ENCODE peak calls at places on chromosomes 12 and 14, in six cellular contexts. W is stimulated activated CD4-positive, alpha-beta T cell treated with anti-CD3 and anti-CD28 coated beads, Interleukin-1b, Interleukin-23, amount 100 ng/mL, for 24 hours; S is retinal pigment epithelial cell; K is amygdala; O is NCI-H1694 treated with DMSO at 0.1 percent for 48 hours; J is T-helper 2 cell. R is an unnamed sample.

GRCh38 chr12:52436000-52436827 is 2.0 kb upstream of the KRT75 start:
- DNase-seq in W (no peak), S (no peak), J (no peak), O (no peak), K (no peak), R (no peak)

GRCh38 chr12:19712041-19712440 is 272.7 kb downstream of the AEBP2 start:
- DNase-seq in W (no peak), O (no peak), J (no peak), K (no peak), S (no peak), R (peak; percentile 56)

GRCh38 chr12:102879144-102879763 is 37.8 kb downstream of the PAH start:
- DNase-seq in O (peak; percentile 93), K (no peak), J (no peak), S (peak; percentile 62), W (no peak), R (peak; percentile 51)

GRCh38 chr12:101759396-101760047 is 20.3 kb upstream of the SYCP3 start:
- DNase-seq in K (no peak), S (peak; percentile 11), O (peak; percentile 22), W (no peak), J (no peak), R (peak; percentile 63)

GRCh38 chr14:99257673-99258221 is 14.2 kb downstream of the BCL11B start:
- DNase-seq in J (no peak), W (no peak), K (no peak), O (no peak), S (no peak), R (no peak)

GRCh38 chr14:105860615-105861580 is 334.5 kb downstream of the TMEM121 start:
- DNase-seq in K (no peak), J (peak; percentile 0), O (no peak), W (no peak), S (no peak), R (no peak)

GRCh38 chr14:49464885-49465284 is 121.3 kb downstream of the RPS29 start:
- DNase-seq in K (no peak), J (no peak), S (no peak), W (no peak), O (no peak), R (no peak)

GRCh38 chr14:20489093-20489994 is 16.0 kb upstream of the RNASE10 start:
- DNase-seq in K (no peak), S (no peak), W (no peak), O (no peak), J (no peak), R (peak; percentile 45)

GRCh38 chr14:106802413-106803364 is 1276.3 kb downstream of the TMEM121 start:
- DNase-seq in J (no peak), O (no peak), S (no peak), K (no peak), W (no peak), R (no peak)

GRCh38 chr12:114812858-114813761 is 129.1 kb upstream of the TBX3 start:
- DNase-seq in W (no peak), S (no peak), K (no peak), J (no peak), O (no peak), R (no peak)

GRCh38 chr12:14326699-14327098 is 38.8 kb upstream of the ATF7IP start:
- DNase-seq in J (no peak), O (no peak), K (no peak), W (no peak), S (no peak), R (peak; percentile 31)

GRCh38 chr14:60845523-60845922 is 111.0 kb downstream of the MNAT1 start:
- DNase-seq in W (no peak), O (no peak), S (no peak), J (no peak), K (no peak), R (no peak)

GRCh38 chr12:21849878-21850277 is 75.4 kb upstream of the KCNJ8 start:
- DNase-seq in O (no peak), K (no peak), W (no peak), J (no peak), S (no peak), R (no peak)

GRCh38 chr14:62592877-62593276 is 452.4 kb downstream of the KCNH5 start:
- DNase-seq in O (no peak), S (no peak), W (no peak), K (no peak), J (no peak), R (no peak)

GRCh38 chr12:122523280-122523679 is 3.5 kb downstream of the RSRC2 start:
- DNase-seq in O (no peak), K (no peak), W (no peak), J (no peak), S (no peak), R (no peak)

GRCh38 chr14:75204106-75204505 is 27.7 kb upstream of the TMED10 start:
- DNase-seq in J (no peak), W (no peak), S (no peak), K (no peak), O (no peak), R (peak; percentile 20)

GRCh38 chr14:31059152-31059924 is 33.2 kb upstream of the STRN3 start:
- DNase-seq in J (no peak), W (no peak), K (no peak), S (peak; percentile 20), O (no peak), R (peak; percentile 67)

GRCh38 chr12:52976574-52977071 is 27.7 kb downstream of the KRT18 start:
- DNase-seq in S (peak; percentile 62), J (no peak), W (no peak), O (no peak), K (no peak), R (peak; percentile 52)

GRCh38 chr14:21101802-21102413 is 1.0 kb downstream of the TMEM253 start:
- DNase-seq in W (no peak), K (no peak), O (no peak), J (no peak), S (no peak), R (no peak)

GRCh38 chr12:67068773-67069450 is 200.2 kb upstream of the CAND1 start:
- DNase-seq in W (peak; percentile 34), J (no peak), K (no peak), O (peak; percentile 26), S (no peak), R (peak; percentile 69)

GRCh38 chr14:100031506-100032281 is 33.5 kb upstream of the EVL start:
- DNase-seq in J (no peak), S (peak; percentile 88), O (no peak), W (no peak), K (no peak), R (peak; percentile 87)

R was measured in GM03348.